ENCODE peak calls at places on chromosome 3, in nine cellular contexts. G is heart left ventricle, M is tibial nerve, N is body of pancreas, T is adrenal gland, D is HCT116, E is spleen, O is prostate gland, S is A549. U is an unnamed sample.

GRCh38 chr3:158272071-158272470 is 162.2 kb downstream of the RSRC1 start:
- DNase-seq in G (no peak), M (no peak), N (no peak), T (no peak), D (no peak), E (no peak), O (no peak), S (no peak), U (no peak)

GRCh38 chr3:32283304-32283703 is 44.8 kb downstream of the CMTM8 start:
- DNase-seq in G (peak), M (no peak), N (peak), T (no peak), D (no peak), E (peak), O (no peak), S (no peak), U (no peak)

GRCh38 chr3:50971487-50971924 is 296.8 kb downstream of the DOCK3 start:
- DNase-seq in G (no peak), M (no peak), N (peak), T (peak), D (peak), E (no peak), O (peak), S (peak), U (peak)

GRCh38 chr3:153614563-153614962 is 452.5 kb downstream of the RAP2B start:
- DNase-seq in G (no peak), M (no peak), N (no peak), T (no peak), D (peak), E (no peak), O (no peak), S (peak), U (no peak)

GRCh38 chr3:154095832-154096421 is 25.3 kb upstream of the ARHGEF26 start:
- DNase-seq in G (no peak), M (no peak), N (no peak), T (no peak), D (peak), E (no peak), O (no peak), S (peak), U (no peak)

GRCh38 chr3:64008952-64009351 is 14.3 kb downstream of the PSMD6 start:
- DNase-seq in G (no peak), M (no peak), N (no peak), T (no peak), D (no peak), E (no peak), O (no peak), S (no peak), U (no peak)

GRCh38 chr3:41272667-41273066 is 73.4 kb downstream of the CTNNB1 start:
- DNase-seq in G (no peak), M (no peak), N (no peak), T (no peak), D (no peak), E (no peak), O (no peak), S (no peak), U (no peak)

GRCh38 chr3:190053919-190054672 is 66.6 kb downstream of the P3H2 start:
- DNase-seq in G (peak), M (no peak), N (no peak), T (peak), D (peak), E (no peak), O (no peak), S (peak), U (peak)

GRCh38 chr3:66485291-66485968 is 15.4 kb downstream of the LRIG1 start:
- DNase-seq in G (peak), M (no peak), N (no peak), T (no peak), D (no peak), E (no peak), O (no peak), S (no peak), U (no peak)

GRCh38 chr3:122151480-122151879 is 32.0 kb upstream of the CASR start:
- DNase-seq in G (no peak), M (no peak), N (no peak), T (no peak), D (no peak), E (no peak), O (no peak), S (no peak), U (no peak)

GRCh38 chr3:172148702-172149565 is 109.6 kb downstream of the FNDC3B start:
- DNase-seq in G (no peak), M (no peak), N (no peak), T (no peak), D (no peak), E (no peak), O (no peak), S (no peak), U (no peak)

GRCh38 chr3:9901967-9902366 is 681 bp upstream of the IL17RE start:
- DNase-seq in G (no peak), M (no peak), N (no peak), T (no peak), D (no peak), E (peak), O (no peak), S (no peak), U (no peak)

GRCh38 chr3:179695672-179696313 is 43.0 kb downstream of the USP13 start:
- DNase-seq in G (no peak), M (no peak), N (no peak), T (no peak), D (no peak), E (no peak), O (no peak), S (no peak), U (no peak)

GRCh38 chr3:33884204-33884561 is 85.8 kb downstream of the PDCD6IP start:
- DNase-seq in G (peak), M (no peak), N (no peak), T (no peak), D (no peak), E (no peak), O (no peak), S (peak), U (no peak)

GRCh38 chr3:119776304-119776703 is 5.6 kb upstream of the NR1I2 start:
- DNase-seq in G (no peak), M (no peak), N (no peak), T (no peak), D (no peak), E (no peak), O (no peak), S (no peak), U (no peak)
- TF ChIP-seq POLR2A in G (no peak), M (no peak), N (no peak), T (no peak), D (no peak), E (no peak), O (no peak), S (no peak), U (no peak)

GRCh38 chr3:110969229-110970211 is 102.1 kb upstream of the NECTIN3 start:
- DNase-seq in G (no peak), M (no peak), N (no peak), T (no peak), D (no peak), E (peak), O (no peak), S (no peak), U (no peak)
- TF ChIP-seq POLR2A in G (no peak), M (no peak), N (no peak), T (no peak), D (no peak), E (no peak), O (no peak), S (no peak), U (no peak)

GRCh38 chr3:187019542-187020072 is 89.3 kb downstream of the ST6GAL1 start:
- DNase-seq in G (no peak), M (no peak), N (no peak), T (no peak), D (no peak), E (no peak), O (no peak), S (no peak), U (no peak)

GRCh38 chr3:187015903-187016638 is 85.7 kb downstream of the ST6GAL1 start:
- DNase-seq in G (no peak), M (no peak), N (no peak), T (peak), D (no peak), E (peak), O (no peak), S (no peak), U (no peak)

GRCh38 chr3:187017511-187018230 is 87.3 kb downstream of the ST6GAL1 start:
- DNase-seq in G (no peak), M (no peak), N (no peak), T (peak), D (no peak), E (no peak), O (no peak), S (no peak), U (no peak)

GRCh38 chr3:187014417-187014864 is 84.1 kb downstream of the ST6GAL1 start:
- DNase-seq in G (no peak), M (no peak), N (no peak), T (peak), D (no peak), E (no peak), O (peak), S (no peak), U (no peak)

DNA sequence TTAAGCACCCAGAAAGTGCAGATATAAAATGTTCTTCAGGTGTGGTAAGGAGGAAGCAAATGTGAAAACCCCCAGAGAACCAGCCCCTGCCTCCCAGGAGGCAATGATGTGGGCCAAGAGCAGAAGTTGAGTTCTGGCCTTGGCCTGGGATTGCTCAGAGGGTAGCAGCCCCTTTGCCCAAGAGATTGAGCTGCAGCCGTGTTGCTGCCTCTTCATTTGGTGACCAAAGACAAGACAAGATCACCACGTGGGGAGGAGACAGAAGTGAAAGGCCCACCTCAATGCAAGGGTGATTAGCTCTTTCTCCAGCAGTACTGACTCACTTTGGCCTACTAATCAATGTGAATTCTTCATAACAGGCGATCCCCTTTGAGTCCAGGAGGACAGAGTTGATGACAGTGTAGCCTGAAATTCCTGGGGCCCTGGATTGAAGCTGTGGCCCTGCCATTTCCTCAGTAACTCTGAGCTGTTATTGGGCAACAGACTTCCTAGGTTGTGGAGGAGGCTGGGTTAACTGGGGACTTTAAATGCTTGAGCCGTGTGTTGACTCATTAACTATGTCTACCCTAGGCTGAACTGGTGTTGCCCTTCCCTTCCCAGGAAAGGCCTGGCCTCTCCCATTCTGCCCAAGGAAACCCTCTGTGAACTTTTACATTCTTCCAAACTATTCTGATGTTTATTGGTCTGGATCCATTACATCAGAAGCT is 86.5 kb downstream of the ST6GAL1 start:
- DNase-seq in G (no peak), M (no peak), N (no peak), T (peak), D (no peak), E (no peak), O (no peak), S (peak), U (peak)
- TF ChIP-seq POLR2A in G (no peak), M (no peak), N (no peak), T (no peak), D (no peak), E (no peak), O (no peak), S (no peak), U (no peak)

DNA sequence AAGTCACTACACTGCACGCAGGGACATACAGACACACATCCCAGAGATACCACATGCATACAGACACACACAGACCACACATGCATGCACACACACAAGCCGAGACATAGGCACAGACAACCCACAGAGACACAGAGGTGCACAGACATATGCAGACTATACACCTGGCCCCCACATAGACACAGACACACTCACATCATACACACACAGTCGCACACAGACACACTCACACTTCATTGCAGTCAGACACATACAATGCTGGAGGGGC is 1.2 kb upstream of the MGLL start:
- DNase-seq in G (no peak), M (no peak), N (no peak), T (no peak), D (no peak), E (no peak), O (no peak), S (no peak), U (no peak)
- TF ChIP-seq POLR2A in G (no peak), M (no peak), N (no peak), T (no peak), D (no peak), E (no peak), O (no peak), S (no peak), U (no peak)

GRCh38 chr3:49673131-49673714 is 928 bp upstream of the APEH start:
- DNase-seq in G (peak), M (no peak), N (no peak), T (peak), D (peak), E (no peak), O (no peak), S (peak), U (no peak)
- TF ChIP-seq POLR2A in G (no peak), M (no peak), N (no peak), T (no peak), D (no peak), E (no peak), O (no peak), S (no peak), U (no peak)

GRCh38 chr3:127588675-127589577 is 1.6 kb downstream of the TPRA1 start:
- DNase-seq in G (no peak), M (no peak), N (peak), T (no peak), D (no peak), E (no peak), O (no peak), S (no peak), U (peak)

GRCh38 chr3:127593187-127593586 is 2.7 kb upstream of the TPRA1 start:
- DNase-seq in G (no peak), M (no peak), N (no peak), T (no peak), D (no peak), E (no peak), O (no peak), S (no peak), U (no peak)

GRCh38 chr3:127590282-127590592 is 296 bp downstream of the TPRA1 start:
- DNase-seq in G (peak), M (no peak), N (no peak), T (no peak), D (no peak), E (no peak), O (no peak), S (no peak), U (no peak)

GRCh38 chr3:127589600-127590281 is 792 bp downstream of the TPRA1 start:
- DNase-seq in G (peak), M (no peak), N (peak), T (peak), D (no peak), E (peak), O (no peak), S (no peak), U (no peak)

DNA sequence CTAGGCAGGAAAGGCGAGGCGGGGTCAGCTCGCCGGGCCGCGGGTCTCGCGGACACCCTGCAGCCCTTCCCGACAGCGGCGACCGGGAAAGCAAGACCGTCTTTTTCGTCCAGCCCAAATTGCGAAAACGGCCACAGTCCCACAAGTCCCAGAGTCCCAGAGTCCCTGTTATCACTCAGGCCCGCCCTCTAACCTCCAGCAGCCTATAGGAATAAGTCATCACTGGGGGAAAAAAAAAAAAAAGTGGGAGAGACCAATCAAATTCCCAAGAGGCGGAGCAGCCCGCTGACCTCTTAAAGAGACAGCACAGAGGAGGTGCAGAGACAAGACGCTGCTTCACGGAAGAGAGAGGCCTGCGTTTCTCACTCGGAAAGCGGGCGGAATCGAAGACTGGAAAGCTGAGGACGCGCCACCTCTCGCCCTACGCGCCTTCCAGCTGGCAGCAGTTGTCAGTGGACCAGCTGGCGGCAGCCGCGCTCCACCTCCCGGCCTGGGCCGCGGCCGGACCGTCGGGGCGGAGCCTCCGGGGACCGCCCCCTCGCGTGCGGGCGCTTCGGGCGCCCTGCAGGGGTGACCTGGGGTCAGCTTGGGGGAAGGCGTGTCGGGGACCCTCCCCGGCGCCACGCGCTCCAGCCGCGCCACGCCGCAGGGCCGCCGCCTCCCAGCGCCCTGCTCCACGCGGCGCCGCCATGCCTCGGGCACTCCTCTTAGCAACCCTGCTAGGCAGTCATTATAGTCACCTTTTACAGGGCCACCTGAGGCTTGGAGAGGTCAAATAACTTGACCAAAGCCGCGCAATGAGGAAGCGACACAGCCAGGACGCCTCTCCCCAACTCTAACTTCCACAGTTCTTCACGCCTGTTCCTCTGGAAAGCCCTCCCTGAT is at the start of gene TPRA1:
- DNase-seq in G (peak), M (peak), N (peak), T (peak), D (peak), E (peak), O (peak), S (peak), U (peak)
- TF ChIP-seq POLR2A in G (peak), M (peak), N (peak), T (peak), D (peak), E (no peak), O (peak), S (peak), U (peak)

GRCh38 chr3:184175506-184175905 is 851 bp downstream of the AP2M1 start:
- DNase-seq in G (no peak), M (no peak), N (no peak), T (no peak), D (no peak), E (peak), O (no peak), S (no peak), U (no peak)

GRCh38 chr3:184177331-184177731 is 2.7 kb downstream of the AP2M1 start:
- DNase-seq in G (no peak), M (no peak), N (no peak), T (no peak), D (no peak), E (peak), O (no peak), S (no peak), U (no peak)

GRCh38 chr3:184175981-184176376 is 1.3 kb downstream of the AP2M1 start:
- DNase-seq in G (no peak), M (no peak), N (no peak), T (no peak), D (no peak), E (no peak), O (no peak), S (no peak), U (no peak)

GRCh38 chr3:184177767-184178306 is 3.2 kb downstream of the AP2M1 start:
- DNase-seq in G (no peak), M (no peak), N (no peak), T (no peak), D (no peak), E (peak), O (no peak), S (no peak), U (no peak)

GRCh38 chr3:184176377-184177330 is 2.0 kb downstream of the AP2M1 start:
- DNase-seq in G (peak), M (peak), N (peak), T (peak), D (peak), E (peak), O (no peak), S (peak), U (peak)
- TF ChIP-seq POLR2A in G (no peak), M (no peak), N (no peak), T (peak), D (peak), E (no peak), O (peak), S (no peak), U (peak)

GRCh38 chr3:101676219-101676764 is 640 bp downstream of the ZBTB11 start:
- DNase-seq in G (peak), M (peak), N (peak), T (peak), D (peak), E (peak), O (peak), S (peak), U (peak)
- TF ChIP-seq POLR2A in G (peak), M (peak), N (peak), T (peak), D (peak), E (no peak), O (peak), S (peak), U (peak)

GRCh38 chr3:141738636-141739363 is 702 bp downstream of the RNF7 start:
- DNase-seq in G (no peak), M (peak), N (no peak), T (peak), D (no peak), E (no peak), O (peak), S (peak), U (peak)
- TF ChIP-seq POLR2A in G (no peak), M (peak), N (no peak), T (no peak), D (no peak), E (no peak), O (peak), S (no peak), U (no peak)

DNA sequence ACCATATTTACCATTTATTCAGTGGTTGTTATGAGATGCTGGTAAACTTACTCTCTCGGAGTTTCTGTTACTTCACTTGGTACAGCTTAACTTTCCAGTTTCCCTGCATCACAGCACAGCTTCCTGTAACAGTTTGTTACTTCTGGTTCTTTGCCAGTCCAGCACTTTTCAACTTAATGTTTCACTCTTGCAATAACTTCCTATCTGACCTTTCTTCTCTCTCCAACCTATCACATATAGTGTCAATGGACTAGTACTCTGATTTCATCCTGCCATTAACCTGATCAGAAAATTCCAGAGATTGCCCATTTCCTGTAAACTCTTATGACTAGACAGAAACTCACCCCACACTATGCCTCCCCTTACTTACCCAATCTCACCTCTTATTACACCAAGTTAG is 3.9 kb upstream of the ATP11B start:
- DNase-seq in G (no peak), M (no peak), N (no peak), T (no peak), D (no peak), E (no peak), O (peak), S (no peak), U (no peak)
- TF ChIP-seq POLR2A in G (no peak), M (no peak), N (no peak), T (no peak), D (no peak), E (no peak), O (no peak), S (no peak), U (no peak)